ENCODE peak calls at places on chromosomes 4 and X, in five cellular contexts. One of them, this sample, is unnamed.

GRCh38 chr4:1644906-1645657 is 39.0 kb downstream of the FAM53A start:
- DNase-seq in fibroblast of pulmonary artery: peak; percentile 36
- DNase-seq in psoas muscle: peak; percentile 36
- DNase-seq in skeletal muscle cell: no peak
- DNase-seq in NCI-H774: no peak
- DNase-seq in this sample: peak; percentile 18

GRCh38 chr4:4859010-4859798 is at the start of gene MSX1:
- DNase-seq in fibroblast of pulmonary artery: peak; percentile 77
- DNase-seq in psoas muscle: peak; percentile 89
- DNase-seq in skeletal muscle cell: peak; percentile 25
- DNase-seq in NCI-H774: peak; percentile 85
- DNase-seq in this sample: peak; percentile 67

GRCh38 chrX:65723706-65724105 is 56.3 kb downstream of the MSN start:
- DNase-seq in fibroblast of pulmonary artery: no peak
- DNase-seq in psoas muscle: no peak
- DNase-seq in skeletal muscle cell: no peak
- DNase-seq in NCI-H774: no peak
- DNase-seq in this sample: no peak

GRCh38 chrX:119194631-119195030 is 41.5 kb upstream of the PGRMC1 start:
- DNase-seq in fibroblast of pulmonary artery: peak; percentile 52
- DNase-seq in psoas muscle: no peak
- DNase-seq in skeletal muscle cell: no peak
- DNase-seq in NCI-H774: no peak
- DNase-seq in this sample: no peak

GRCh38 chr4:142901166-142901662 is 55.1 kb upstream of the INPP4B start:
- DNase-seq in fibroblast of pulmonary artery: no peak
- DNase-seq in psoas muscle: no peak
- DNase-seq in skeletal muscle cell: no peak
- DNase-seq in NCI-H774: no peak
- DNase-seq in this sample: peak; percentile 22

GRCh38 chr4:71186257-71186565 is 152.6 kb upstream of the SLC4A4 start:
- DNase-seq in fibroblast of pulmonary artery: no peak
- DNase-seq in psoas muscle: no peak
- DNase-seq in skeletal muscle cell: no peak
- DNase-seq in NCI-H774: no peak
- DNase-seq in this sample: no peak

GRCh38 chrX:41145920-41146608 is 60.8 kb downstream of the USP9X start:
- DNase-seq in fibroblast of pulmonary artery: peak; percentile 80
- DNase-seq in psoas muscle: no peak
- DNase-seq in skeletal muscle cell: peak; percentile 59
- DNase-seq in NCI-H774: no peak
- DNase-seq in this sample: peak; percentile 91

GRCh38 chrX:8960809-8961413 is 73.0 kb downstream of the FAM9B start:
- DNase-seq in fibroblast of pulmonary artery: no peak
- DNase-seq in psoas muscle: no peak
- DNase-seq in skeletal muscle cell: no peak
- DNase-seq in NCI-H774: no peak
- DNase-seq in this sample: peak; percentile 47

GRCh38 chrX:19554786-19555185 is 39.5 kb upstream of the MAP3K15 start:
- DNase-seq in fibroblast of pulmonary artery: peak; percentile 17
- DNase-seq in psoas muscle: no peak
- DNase-seq in skeletal muscle cell: peak; percentile 41
- DNase-seq in NCI-H774: no peak
- DNase-seq in this sample: peak; percentile 86

GRCh38 chrX:111560801-111561200 is 49.4 kb downstream of the SERTM2 start:
- DNase-seq in fibroblast of pulmonary artery: no peak
- DNase-seq in psoas muscle: no peak
- DNase-seq in skeletal muscle cell: no peak
- DNase-seq in NCI-H774: no peak
- DNase-seq in this sample: no peak

GRCh38 chr4:116925900-116926457 is 159.4 kb downstream of the TRAM1L1 start:
- DNase-seq in fibroblast of pulmonary artery: no peak
- DNase-seq in psoas muscle: no peak
- DNase-seq in skeletal muscle cell: no peak
- DNase-seq in NCI-H774: no peak
- DNase-seq in this sample: peak; percentile 16

GRCh38 chr4:155578726-155579385 is 87.8 kb upstream of the GUCY1A1 start:
- DNase-seq in fibroblast of pulmonary artery: peak; percentile 44
- DNase-seq in psoas muscle: no peak
- DNase-seq in skeletal muscle cell: no peak
- DNase-seq in NCI-H774: no peak
- DNase-seq in this sample: peak; percentile 55

GRCh38 chr4:109649872-109650271 is 53.4 kb downstream of the CASP6 start:
- DNase-seq in fibroblast of pulmonary artery: no peak
- DNase-seq in psoas muscle: no peak
- DNase-seq in skeletal muscle cell: no peak
- DNase-seq in NCI-H774: no peak
- DNase-seq in this sample: no peak

GRCh38 chr4:169253904-169254303 is 16.9 kb downstream of the SH3RF1 start:
- DNase-seq in fibroblast of pulmonary artery: peak; percentile 72
- DNase-seq in psoas muscle: no peak
- DNase-seq in skeletal muscle cell: peak; percentile 95
- DNase-seq in NCI-H774: no peak
- DNase-seq in this sample: peak; percentile 100

GRCh38 chrX:13059676-13060499 is 15.5 kb upstream of the FAM9C start:
- DNase-seq in fibroblast of pulmonary artery: no peak
- DNase-seq in psoas muscle: no peak
- DNase-seq in skeletal muscle cell: no peak
- DNase-seq in NCI-H774: no peak
- DNase-seq in this sample: peak; percentile 63

GRCh38 chr4:6560416-6561172 is 14.4 kb upstream of the MAN2B2 start:
- DNase-seq in fibroblast of pulmonary artery: no peak
- DNase-seq in psoas muscle: no peak
- DNase-seq in skeletal muscle cell: peak; percentile 30
- DNase-seq in NCI-H774: no peak
- DNase-seq in this sample: peak; percentile 48

GRCh38 chr4:118139241-118139640 is 105.0 kb downstream of the NDST3 start:
- DNase-seq in fibroblast of pulmonary artery: no peak
- DNase-seq in psoas muscle: no peak
- DNase-seq in skeletal muscle cell: no peak
- DNase-seq in NCI-H774: no peak
- DNase-seq in this sample: no peak

GRCh38 chr4:177351611-177352010 is 41.9 kb downstream of the NEIL3 start:
- DNase-seq in fibroblast of pulmonary artery: no peak
- DNase-seq in psoas muscle: no peak
- DNase-seq in skeletal muscle cell: no peak
- DNase-seq in NCI-H774: no peak
- DNase-seq in this sample: no peak

GRCh38 chr4:101969965-101970364 is 179.4 kb downstream of the BANK1 start:
- DNase-seq in fibroblast of pulmonary artery: no peak
- DNase-seq in psoas muscle: no peak
- DNase-seq in skeletal muscle cell: no peak
- DNase-seq in NCI-H774: no peak
- DNase-seq in this sample: no peak